ENCODE peak calls at places on chromosome 17, in four cellular contexts. C is K562, G is HepG2, W is GM12878. M is an unnamed sample.
A peak's percentile ranks its signal among the peaks of the same experiment; 100 is the strongest.

GRCh38 chr17:13728751-13729150 is 127.0 kb upstream of the HS3ST3A1 start:
- DNase-seq in C (no peak), G (no peak), W (no peak), M (no peak)

GRCh38 chr17:69335018-69335417 is 8.1 kb upstream of the ABCA5 start:
- DNase-seq in C (peak; percentile 12), G (peak; percentile 46), W (no peak), M (peak; percentile 22)

GRCh38 chr17:40524243-40524965 is 23.0 kb upstream of the TNS4 start:
- DNase-seq in C (no peak), G (peak; percentile 72), W (no peak), M (no peak)

GRCh38 chr17:42720996-42721583 is 23.8 kb downstream of the EZH1 start:
- DNase-seq in C (peak; percentile 81), G (peak; percentile 83), W (no peak), M (peak; percentile 62)

GRCh38 chr17:68199837-68200688 is 47.8 kb upstream of the AMZ2 start:
- DNase-seq in C (no peak), G (no peak), W (no peak), M (no peak)

GRCh38 chr17:69734656-69735055 is 320.2 kb downstream of the MAP2K6 start:
- DNase-seq in C (no peak), G (no peak), W (no peak), M (no peak)

GRCh38 chr17:57679906-57680695 is 65.0 kb downstream of the CCDC182 start:
- DNase-seq in C (no peak), G (no peak), W (no peak), M (no peak)

GRCh38 chr17:19646788-19647696 is 1.5 kb upstream of the ALDH3A2 start:
- DNase-seq in C (no peak), G (peak; percentile 69), W (no peak), M (no peak)

GRCh38 chr17:57626520-57627210 is 118.4 kb downstream of the CCDC182 start:
- DNase-seq in C (no peak), G (peak; percentile 21), W (no peak), M (no peak)

GRCh38 chr17:12599185-12599920 is 66.3 kb upstream of the MYOCD start:
- DNase-seq in C (no peak), G (no peak), W (no peak), M (no peak)

GRCh38 chr17:1711804-1712203 is 1.6 kb upstream of the TLCD2 start:
- DNase-seq in C (no peak), G (no peak), W (no peak), M (no peak)

DNA sequence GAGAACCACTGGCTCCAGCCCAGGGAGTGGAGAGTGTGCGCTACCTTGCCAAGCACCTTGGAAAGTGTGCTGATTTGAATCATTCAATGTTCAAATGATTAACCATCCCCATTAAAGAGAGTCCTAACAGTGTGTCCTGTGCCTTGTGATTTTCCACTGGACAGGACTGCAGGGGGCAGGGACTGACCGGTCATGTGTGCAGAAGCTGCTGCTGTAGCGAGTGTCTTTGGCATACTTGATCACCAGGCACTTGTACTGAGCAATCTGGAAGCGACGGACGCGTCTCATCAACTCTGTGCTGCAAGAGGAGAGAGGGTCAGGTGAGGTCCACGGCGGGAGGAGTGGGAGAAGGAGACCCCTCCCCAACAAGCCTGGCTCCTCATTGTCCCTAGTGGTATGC is 2.0 kb downstream of the TK1 start:
- DNase-seq in C (no peak), G (no peak), W (no peak), M (no peak)
- TF ChIP-seq TARDBP in C (no peak), G (no peak), W (no peak), M (no peak)

DNA sequence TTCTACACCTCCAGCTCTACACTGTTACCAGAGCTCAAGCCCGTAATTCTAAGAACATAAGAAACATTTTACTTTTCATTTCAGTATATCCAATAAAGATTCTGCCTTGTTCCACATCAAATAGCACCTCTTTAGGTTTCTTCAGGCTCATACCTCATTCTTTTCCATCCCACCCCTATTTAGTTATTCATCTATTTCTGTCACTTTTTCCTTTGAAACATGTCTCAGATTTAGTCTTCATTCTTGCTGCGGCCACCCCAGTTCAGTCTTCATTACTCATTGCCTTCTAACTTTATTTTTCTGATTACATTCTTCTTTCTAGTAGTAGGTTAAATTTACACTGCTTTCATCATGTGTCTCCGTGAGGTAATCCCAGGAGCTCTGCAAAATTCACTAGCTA is 33.5 kb downstream of the PPM1E start:
- DNase-seq in C (no peak), G (no peak), W (no peak), M (no peak)
- TF ChIP-seq TARDBP in C (no peak), G (no peak), W (no peak), M (no peak)

GRCh38 chr17:81967244-81967532 is 6.2 kb upstream of the NOTUM start:
- DNase-seq in C (no peak), G (no peak), W (no peak), M (no peak)

GRCh38 chr17:81968396-81968745 is 7.4 kb upstream of the NOTUM start:
- DNase-seq in C (no peak), G (no peak), W (no peak), M (no peak)

GRCh38 chr17:81968850-81969812 is 8.1 kb upstream of the NOTUM start:
- DNase-seq in C (no peak), G (no peak), W (no peak), M (no peak)

GRCh38 chr17:81966343-81967243 is 5.6 kb upstream of the NOTUM start:
- DNase-seq in C (no peak), G (peak; percentile 89), W (no peak), M (no peak)

DNA sequence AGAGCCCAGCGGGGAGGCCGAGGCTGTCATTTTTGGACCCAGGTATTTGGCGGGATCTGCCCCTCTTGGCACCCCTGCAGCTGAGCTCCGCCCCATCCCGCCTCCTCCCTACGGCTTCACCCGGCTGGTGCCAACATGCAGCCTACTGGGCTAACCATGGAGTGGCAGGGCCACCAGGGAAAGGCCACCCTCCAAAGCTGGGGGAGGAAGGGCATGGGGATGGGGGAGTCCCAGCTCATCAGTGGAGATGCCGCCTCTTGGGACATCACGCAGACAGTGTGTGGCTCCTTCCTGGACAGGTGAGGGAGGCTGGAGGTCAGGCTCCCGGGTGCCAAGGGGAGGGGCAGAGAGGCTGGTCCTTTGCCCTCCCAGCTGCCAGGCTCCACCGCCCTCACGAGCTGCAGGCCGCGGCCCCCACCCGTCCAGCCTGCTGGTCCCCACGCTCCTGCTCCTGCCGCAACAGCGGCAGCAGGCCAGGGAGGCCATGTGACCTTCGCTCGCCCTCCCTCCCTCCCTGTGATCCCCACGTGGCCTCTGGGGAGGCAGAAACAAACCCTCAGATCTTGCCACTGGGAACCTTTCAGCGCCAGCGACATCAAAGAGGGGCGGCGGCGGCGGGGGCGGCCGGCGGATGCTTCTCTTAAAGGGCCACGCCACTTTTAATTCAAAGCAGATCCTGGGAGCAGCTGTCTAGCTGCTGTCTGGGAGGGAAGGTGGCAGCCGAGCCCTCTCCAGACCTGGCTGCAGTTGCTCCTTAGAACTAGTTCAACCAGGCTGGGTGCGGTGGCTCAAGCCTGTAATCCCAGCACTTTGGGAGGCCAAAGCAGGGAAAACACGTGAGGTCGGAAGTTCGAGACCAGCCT is 6.8 kb upstream of the NOTUM start:
- DNase-seq in C (peak; percentile 97), G (peak; percentile 98), W (peak; percentile 40), M (no peak)
- TF ChIP-seq TARDBP in C (no peak), G (peak; percentile 96), W (no peak), M (no peak)

GRCh38 chr17:72588961-72589360 is 468.1 kb downstream of the SOX9 start:
- DNase-seq in C (no peak), G (peak; percentile 67), W (no peak), M (no peak)
- TF ChIP-seq TARDBP in C (no peak), G (peak; percentile 68), W (no peak), M (no peak)

DNA sequence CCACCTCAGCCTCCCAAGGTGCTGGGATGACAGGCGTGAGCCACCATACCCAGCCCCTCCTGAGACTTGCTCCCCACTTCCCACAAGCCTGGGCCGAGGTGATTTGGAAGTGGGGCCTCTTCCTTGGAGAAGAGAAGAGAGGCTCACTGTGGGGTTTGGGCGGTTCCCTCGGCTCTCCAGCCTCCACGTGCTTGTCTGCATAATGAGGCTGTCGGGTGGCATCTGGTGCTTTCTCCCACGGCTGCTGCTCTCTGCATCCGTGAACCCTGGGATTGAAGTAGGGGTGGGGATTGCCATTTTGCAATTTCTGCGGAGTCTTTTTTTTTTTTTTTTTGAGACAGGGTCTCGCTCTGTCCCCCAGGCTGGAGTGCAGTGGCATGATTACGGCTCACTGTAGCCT is 101.4 kb downstream of the RAP1GAP2 start:
- DNase-seq in C (no peak), G (no peak), W (no peak), M (no peak)
- TF ChIP-seq TARDBP in C (no peak), G (no peak), W (no peak), M (no peak)

GRCh38 chr17:82835766-82836512 is 3.9 kb downstream of the ZNF750 start:
- DNase-seq in C (no peak), G (no peak), W (no peak), M (no peak)
- TF ChIP-seq TARDBP in C (no peak), G (no peak), W (no peak), M (no peak)

GRCh38 chr17:74601944-74602572 is 10.0 kb upstream of the CD300LD start:
- DNase-seq in C (peak; percentile 73), G (peak; percentile 60), W (no peak), M (peak; percentile 70)
- TF ChIP-seq TARDBP in C (no peak), G (no peak), W (no peak), M (no peak)

DNA sequence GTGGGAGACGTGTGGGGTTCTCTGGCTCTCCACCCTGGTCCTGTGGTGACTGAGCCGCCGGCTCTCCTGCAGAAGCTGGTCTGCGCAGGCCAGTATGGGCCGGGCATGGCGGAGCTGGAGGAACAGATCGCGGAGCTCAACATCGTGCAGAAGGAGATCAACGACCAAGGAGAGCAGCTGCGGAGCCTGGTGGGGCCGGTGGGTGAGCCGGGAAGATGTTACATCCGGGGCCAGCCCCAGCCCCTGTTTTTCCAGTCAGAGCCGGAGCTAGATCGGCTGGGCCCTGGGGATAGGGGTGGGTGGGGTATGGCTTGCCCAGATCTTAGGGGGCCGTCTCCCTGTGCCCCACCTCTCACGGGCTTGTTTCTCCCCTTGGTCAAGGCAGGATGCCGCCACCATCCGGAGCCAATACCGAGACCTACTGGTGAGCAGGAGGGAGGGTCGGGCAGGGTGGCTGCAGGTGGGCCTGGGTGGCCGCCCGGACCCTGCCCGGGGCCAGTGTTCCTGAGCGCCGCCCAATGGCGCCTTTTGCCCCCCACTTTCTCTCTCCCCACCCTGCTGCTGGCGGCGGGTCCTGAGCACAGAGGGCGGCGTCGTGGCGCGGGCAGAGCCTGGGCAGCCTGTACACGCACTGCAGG is 5.0 kb downstream of the EVPLL start:
- DNase-seq in C (no peak), G (no peak), W (no peak), M (no peak)
- TF ChIP-seq TARDBP in C (no peak), G (no peak), W (no peak), M (no peak)

M was measured in HEK293T.